ENCODE peak calls at places on chromosomes 2 and 18, in seven cellular contexts. L, F, Q, H, T, E and U are unnamed samples.

GRCh38 chr2:173983414-173983871 is 18.3 kb upstream of the SP3 start:
- DNase-seq in L (no peak), F (no peak), Q (peak), H (no peak), T (no peak), E (no peak), U (no peak)

GRCh38 chr2:215161301-215161829 is 22.9 kb upstream of the ABCA12 start:
- DNase-seq in L (no peak), F (no peak), Q (no peak), H (no peak), T (no peak), E (no peak), U (no peak)

GRCh38 chr18:45841060-45841764 is 15.7 kb downstream of the SIGLEC15 start:
- DNase-seq in L (no peak), F (no peak), Q (no peak), H (no peak), T (no peak), E (no peak), U (no peak)

GRCh38 chr2:152781210-152781609 is 62.8 kb downstream of the ARL6IP6 start:
- DNase-seq in L (no peak), F (no peak), Q (no peak), H (no peak), T (no peak), E (no peak), U (no peak)

GRCh38 chr2:37676274-37676673 is 4.8 kb upstream of the CDC42EP3 start:
- DNase-seq in L (no peak), F (no peak), Q (no peak), H (no peak), T (no peak), E (no peak), U (no peak)

GRCh38 chr2:79585701-79586428 is 73.0 kb downstream of the CTNNA2 start:
- DNase-seq in L (peak), F (no peak), Q (no peak), H (no peak), T (no peak), E (no peak), U (no peak)

GRCh38 chr2:157936464-157936863 is 60.3 kb upstream of the ACVR1 start:
- DNase-seq in L (no peak), F (no peak), Q (no peak), H (no peak), T (no peak), E (no peak), U (no peak)

GRCh38 chr2:231951452-231951851 is 10.1 kb upstream of the DIS3L2 start:
- DNase-seq in L (no peak), F (no peak), Q (no peak), H (no peak), T (no peak), E (no peak), U (no peak)

GRCh38 chr2:14535156-14535555 is 97.4 kb upstream of the LRATD1 start:
- DNase-seq in L (no peak), F (no peak), Q (no peak), H (no peak), T (no peak), E (no peak), U (no peak)

GRCh38 chr18:62829936-62830335 is 114.6 kb downstream of the PHLPP1 start:
- DNase-seq in L (no peak), F (no peak), Q (no peak), H (no peak), T (peak), E (no peak), U (no peak)

GRCh38 chr2:26088038-26088643 is 54.3 kb downstream of the RAB10 start:
- DNase-seq in L (peak), F (no peak), Q (peak), H (no peak), T (peak), E (no peak), U (no peak)

GRCh38 chr2:67650292-67651133 is 253.4 kb downstream of the ETAA1 start:
- DNase-seq in L (peak), F (peak), Q (peak), H (no peak), T (peak), E (peak), U (no peak)

GRCh38 chr2:179332903-179333302 is 68.3 kb upstream of the SESTD1 start:
- DNase-seq in L (no peak), F (no peak), Q (peak), H (no peak), T (no peak), E (no peak), U (no peak)

GRCh38 chr2:164458801-164459200 is 162.5 kb downstream of the GRB14 start:
- DNase-seq in L (peak), F (no peak), Q (no peak), H (no peak), T (no peak), E (no peak), U (no peak)

GRCh38 chr2:70789304-70790078 is 952 bp downstream of the FIGLA start:
- DNase-seq in L (peak), F (no peak), Q (peak), H (no peak), T (peak), E (peak), U (peak)

GRCh38 chr2:113138428-113139322 is 11.3 kb downstream of the IL1RN start:
- DNase-seq in L (peak), F (no peak), Q (peak), H (peak), T (peak), E (peak), U (no peak)

GRCh38 chr18:27242392-27243047 is 57.4 kb upstream of the CHST9 start:
- DNase-seq in L (no peak), F (no peak), Q (no peak), H (no peak), T (no peak), E (no peak), U (no peak)

GRCh38 chr2:239397856-239398470 is 2.9 kb downstream of the HDAC4 start:
- DNase-seq in L (no peak), F (no peak), Q (no peak), H (no peak), T (no peak), E (no peak), U (no peak)

GRCh38 chr2:232230557-232230956 is 148.0 kb upstream of the ALPP start:
- DNase-seq in L (no peak), F (no peak), Q (peak), H (no peak), T (peak), E (peak), U (no peak)

GRCh38 chr2:113034016-113034415 is 18.7 kb downstream of the IL36B start:
- DNase-seq in L (no peak), F (no peak), Q (no peak), H (no peak), T (no peak), E (no peak), U (no peak)

GRCh38 chr2:164644036-164644700 is 22.9 kb upstream of the GRB14 start:
- DNase-seq in L (no peak), F (no peak), Q (no peak), H (no peak), T (no peak), E (no peak), U (no peak)

GRCh38 chr2:80489718-80490117 is 185.2 kb upstream of the LRRTM1 start:
- DNase-seq in L (no peak), F (no peak), Q (no peak), H (no peak), T (no peak), E (no peak), U (no peak)

GRCh38 chr2:158686166-158686792 is 108.8 kb upstream of the DAPL1 start:
- DNase-seq in L (peak), F (no peak), Q (no peak), H (no peak), T (no peak), E (no peak), U (no peak)

GRCh38 chr2:237702439-237703397 is 75.3 kb downstream of the LRRFIP1 start:
- DNase-seq in L (peak), F (no peak), Q (no peak), H (no peak), T (no peak), E (no peak), U (no peak)

GRCh38 chr2:190696792-190697398 is 48.0 kb downstream of the NAB1 start:
- DNase-seq in L (no peak), F (no peak), Q (peak), H (no peak), T (no peak), E (no peak), U (no peak)

GRCh38 chr2:42888321-42888720 is 95.9 kb upstream of the HAAO start:
- DNase-seq in L (no peak), F (no peak), Q (no peak), H (no peak), T (no peak), E (no peak), U (no peak)

GRCh38 chr2:150528861-150529801 is 41.7 kb upstream of the RND3 start:
- DNase-seq in L (no peak), F (no peak), Q (no peak), H (peak), T (no peak), E (no peak), U (no peak)

GRCh38 chr2:106841886-106842645 is 43.9 kb downstream of the ST6GAL2 start:
- DNase-seq in L (no peak), F (no peak), Q (no peak), H (no peak), T (no peak), E (no peak), U (no peak)

GRCh38 chr2:233063269-233063975 is 3.3 kb downstream of the INPP5D start:
- DNase-seq in L (no peak), F (no peak), Q (peak), H (peak), T (peak), E (peak), U (peak)

GRCh38 chr2:56450083-56450482 is 266.3 kb downstream of the CCDC85A start:
- DNase-seq in L (no peak), F (no peak), Q (no peak), H (no peak), T (no peak), E (no peak), U (no peak)
- TF ChIP-seq POLR2AphosphoS5 in L (no peak), F (no peak), Q (no peak), H (no peak), T (no peak), E (no peak), U (no peak)

GRCh38 chr18:74739926-74740325 is 142.3 kb downstream of the ZNF407 start:
- DNase-seq in L (no peak), F (no peak), Q (peak), H (no peak), T (no peak), E (no peak), U (no peak)

GRCh38 chr18:74745658-74746403 is 148.2 kb downstream of the ZNF407 start:
- DNase-seq in L (peak), F (no peak), Q (peak), H (no peak), T (peak), E (no peak), U (no peak)

DNA sequence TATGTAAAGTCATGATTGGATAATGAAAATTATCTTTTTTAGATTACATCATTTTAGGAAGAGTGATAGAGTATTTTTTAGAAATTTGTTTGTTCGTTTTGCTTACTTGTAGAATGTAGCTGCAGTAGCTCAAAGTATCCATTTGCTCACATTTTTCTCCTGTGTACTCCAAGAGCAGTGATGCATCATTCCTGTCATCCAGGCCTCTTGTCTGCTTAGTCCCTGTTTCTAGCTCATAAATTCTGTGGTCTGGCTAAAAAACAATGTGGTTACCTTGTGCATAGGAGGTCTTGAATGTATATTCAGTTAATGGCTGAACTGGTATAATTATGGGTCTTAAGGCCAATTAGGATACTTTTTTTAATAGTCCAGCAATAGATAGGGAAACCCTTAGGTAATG is 144.9 kb downstream of the ZNF407 start:
- DNase-seq in L (no peak), F (no peak), Q (no peak), H (no peak), T (no peak), E (no peak), U (no peak)
- TF ChIP-seq TAF1 in L (no peak), F (no peak), Q (no peak), H (no peak), T (no peak), E (no peak), U (no peak)

GRCh38 chr18:61093967-61094366 is 239.3 kb upstream of the CDH20 start:
- DNase-seq in L (no peak), F (no peak), Q (no peak), H (no peak), T (no peak), E (no peak), U (no peak)
- TF ChIP-seq POLR2AphosphoS5 in L (no peak), F (no peak), Q (no peak), H (no peak), T (no peak), E (no peak), U (no peak)

DNA sequence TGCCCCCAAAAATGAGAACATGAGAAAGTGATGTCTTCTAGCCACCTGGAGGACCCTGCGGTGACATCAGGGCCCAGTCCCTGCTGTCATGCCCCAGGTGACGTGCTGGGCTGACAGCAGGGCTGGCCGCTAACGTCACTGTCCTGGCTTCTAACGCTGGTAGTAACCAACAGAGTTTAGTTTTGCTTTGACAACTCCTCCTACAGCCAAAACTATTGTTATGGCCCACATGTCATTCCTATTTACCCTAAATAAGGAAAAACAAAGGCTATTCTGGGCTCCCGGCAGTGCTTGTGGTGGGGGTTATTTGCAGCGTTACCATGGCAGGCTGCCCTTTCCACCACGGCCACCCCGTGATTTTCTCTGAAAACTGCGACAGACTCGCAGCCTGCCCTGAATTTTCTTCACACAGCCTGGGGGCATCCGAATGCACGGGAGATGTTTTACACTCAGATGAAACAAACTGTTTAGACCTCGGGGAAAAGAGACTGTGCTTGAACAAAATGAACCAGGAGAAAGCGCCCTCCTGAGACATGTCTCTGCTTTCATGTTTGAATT is 115.2 kb downstream of the FAM210A start:
- DNase-seq in L (peak), F (no peak), Q (no peak), H (no peak), T (no peak), E (no peak), U (no peak)
- TF ChIP-seq TAF1 in L (no peak), F (no peak), Q (no peak), H (peak), T (no peak), E (no peak), U (no peak)

DNA sequence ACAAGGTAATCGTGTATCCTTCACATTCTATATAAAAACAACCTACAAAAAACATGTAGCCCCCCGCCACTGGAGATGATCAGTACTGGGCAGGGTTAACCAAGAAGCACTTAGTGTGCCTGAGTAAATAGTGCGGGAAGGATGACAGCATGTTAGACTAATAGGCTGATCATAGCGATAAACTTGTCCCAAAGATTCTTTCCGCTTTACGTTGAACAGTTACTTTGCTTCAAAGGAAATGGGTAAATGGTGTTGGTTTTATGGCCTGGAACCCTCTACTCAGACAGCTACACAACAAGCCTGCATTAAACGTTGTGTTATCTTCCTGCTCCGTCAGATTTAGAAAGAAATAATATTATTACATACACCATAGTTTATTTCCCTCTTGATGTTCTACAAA is 67.7 kb downstream of the CTAGE1 start:
- DNase-seq in L (no peak), F (no peak), Q (no peak), H (no peak), T (no peak), E (no peak), U (no peak)
- TF ChIP-seq POLR2AphosphoS5 in L (no peak), F (no peak), Q (no peak), H (no peak), T (no peak), E (no peak), U (no peak)